ENCODE peak calls at places on chromosomes 12 and 14, in five cellular contexts. R, V, L, H and T are unnamed samples.

GRCh38 chr14:99318091-99318958 is 46.3 kb upstream of the BCL11B start:
- DNase-seq in L (no peak), R (peak; percentile 46), V (no peak), H (peak; percentile 41), T (no peak)

GRCh38 chr12:119938049-119938667 is 50.9 kb upstream of the BICDL1 start:
- DNase-seq in V (peak; percentile 57), H (peak; percentile 70), R (peak; percentile 87), L (peak; percentile 42), T (peak; percentile 67)

GRCh38 chr12:65517656-65518210 is 239.2 kb downstream of the MSRB3 start:
- DNase-seq in H (no peak), L (peak; percentile 58), R (no peak), V (no peak), T (no peak)

GRCh38 chr12:59036973-59037807 is 116.9 kb upstream of the LRIG3 start:
- DNase-seq in V (peak; percentile 86), L (no peak), R (no peak), H (no peak), T (no peak)

GRCh38 chr12:49346659-49347306 is at the start of gene DNAJC22:
- DNase-seq in H (peak; percentile 67), R (peak; percentile 77), V (no peak), L (no peak), T (no peak)

GRCh38 chr14:38794674-38795073 is 308.4 kb downstream of the SEC23A start:
- DNase-seq in V (no peak), R (no peak), H (no peak), L (no peak), T (no peak)

GRCh38 chr14:104099096-104100041 is 13.9 kb downstream of the ASPG start:
- DNase-seq in V (no peak), H (no peak), R (no peak), L (no peak), T (no peak)

GRCh38 chr12:122473543-122474323 is 27.0 kb downstream of the ZCCHC8 start:
- DNase-seq in H (no peak), V (peak; percentile 34), R (no peak), L (peak; percentile 30), T (no peak)

GRCh38 chr12:55815473-55815872 is 2.1 kb downstream of the SARNP start:
- DNase-seq in R (no peak), L (no peak), V (no peak), H (no peak), T (no peak)

GRCh38 chr12:55842681-55843429 is at the start of gene MMP19:
- DNase-seq in L (peak; percentile 39), H (peak; percentile 73), V (peak; percentile 91), R (no peak), T (no peak)

GRCh38 chr12:52195065-52195730 is 3.4 kb upstream of the KRT80 start:
- DNase-seq in H (no peak), R (no peak), V (no peak), L (peak; percentile 58), T (no peak)

GRCh38 chr12:48105321-48105866 is 485 bp downstream of the SENP1 start:
- DNase-seq in H (no peak), R (no peak), V (no peak), L (peak; percentile 19), T (no peak)

GRCh38 chr14:31886161-31886835 is 190.8 kb upstream of the ARHGAP5 start:
- DNase-seq in V (no peak), R (no peak), L (no peak), H (no peak), T (no peak)

GRCh38 chr14:93958567-93959238 is 17.7 kb downstream of the ASB2 start:
- DNase-seq in R (no peak), V (no peak), H (no peak), L (no peak), T (no peak)

GRCh38 chr14:100711117-100711462 is 15.6 kb upstream of the DLK1 start:
- DNase-seq in L (no peak), V (no peak), R (no peak), H (no peak), T (no peak)

GRCh38 chr12:115584156-115584555 is 693.3 kb downstream of the MED13L start:
- DNase-seq in H (no peak), R (no peak), L (no peak), V (no peak), T (no peak)

GRCh38 chr12:130434560-130434959 is 96.9 kb downstream of the PIWIL1 start:
- DNase-seq in L (no peak), R (no peak), H (peak; percentile 27), V (no peak), T (no peak)

GRCh38 chr12:107091989-107092641 is 1.2 kb downstream of the CRY1 start:
- DNase-seq in V (peak; percentile 99), L (peak; percentile 80), R (no peak), H (peak; percentile 73), T (peak; percentile 70)

GRCh38 chr14:66495214-66496098 is 9.3 kb downstream of the CCDC196 start:
- DNase-seq in H (peak; percentile 31), L (no peak), R (no peak), V (peak; percentile 68), T (peak; percentile 32)

GRCh38 chr12:89493650-89494302 is 30.8 kb downstream of the GALNT4 start:
- DNase-seq in L (no peak), H (no peak), R (no peak), V (no peak), T (no peak)

GRCh38 chr14:61315288-61315687 is 6.1 kb upstream of the PRKCH start:
- DNase-seq in R (no peak), H (no peak), V (no peak), L (no peak), T (no peak)

GRCh38 chr12:1593232-1594044 is 943 bp downstream of the FBXL14 start:
- DNase-seq in V (peak; percentile 47), R (peak; percentile 75), H (peak; percentile 75), L (peak; percentile 33), T (no peak)

GRCh38 chr12:110661337-110661972 is 27.5 kb downstream of the HVCN1 start:
- DNase-seq in R (no peak), V (no peak), L (no peak), H (no peak), T (no peak)

GRCh38 chr12:96420255-96420930 is 20.2 kb upstream of the CDK17 start:
- DNase-seq in L (peak; percentile 92), H (no peak), V (no peak), R (no peak), T (no peak)

GRCh38 chr14:26870096-26870495 is 272.3 kb upstream of the NOVA1 start:
- DNase-seq in H (no peak), V (no peak), R (no peak), L (no peak), T (no peak)
- H2BK12ac ChIP-seq in H (no peak overlapping the region), V (no peak overlapping the region), R (no peak overlapping the region), L (no peak overlapping the region), T (no peak overlapping the region)

DNA sequence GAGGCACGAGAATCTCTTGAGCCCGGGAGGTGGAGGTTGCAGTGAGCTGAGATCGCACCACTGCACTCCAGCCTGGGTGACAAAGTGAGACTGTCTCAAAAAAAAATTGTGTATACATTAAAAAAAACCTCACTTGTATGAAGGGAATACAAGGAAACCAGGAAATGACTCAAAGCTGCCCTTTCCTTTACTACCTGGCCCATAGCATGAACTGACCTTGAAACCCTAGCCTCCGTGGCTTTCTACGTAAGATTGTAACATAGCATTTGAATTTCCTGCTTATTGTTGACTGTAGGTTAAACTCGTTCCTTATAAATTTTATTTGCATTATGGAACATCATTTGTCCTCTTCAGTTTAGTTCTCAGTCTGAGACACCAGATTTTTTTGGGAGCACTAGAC is 9.1 kb upstream of the DDX47 start:
- DNase-seq in R (no peak), V (peak; percentile 43), L (no peak), H (no peak), T (no peak)
- H3K4ac ChIP-seq in R (no peak overlapping the region), V (no peak overlapping the region), L (no peak overlapping the region), H (no peak overlapping the region), T (no peak overlapping the region)

GRCh38 chr12:67663121-67663520 is 14.6 kb downstream of the DYRK2 start:
- DNase-seq in R (no peak), H (no peak), L (no peak), V (peak; percentile 94), T (no peak)
- H2BK12ac ChIP-seq in R (no peak overlapping the region), H (no peak overlapping the region), L (no peak overlapping the region), V (no peak overlapping the region), T (no peak overlapping the region)

DNA sequence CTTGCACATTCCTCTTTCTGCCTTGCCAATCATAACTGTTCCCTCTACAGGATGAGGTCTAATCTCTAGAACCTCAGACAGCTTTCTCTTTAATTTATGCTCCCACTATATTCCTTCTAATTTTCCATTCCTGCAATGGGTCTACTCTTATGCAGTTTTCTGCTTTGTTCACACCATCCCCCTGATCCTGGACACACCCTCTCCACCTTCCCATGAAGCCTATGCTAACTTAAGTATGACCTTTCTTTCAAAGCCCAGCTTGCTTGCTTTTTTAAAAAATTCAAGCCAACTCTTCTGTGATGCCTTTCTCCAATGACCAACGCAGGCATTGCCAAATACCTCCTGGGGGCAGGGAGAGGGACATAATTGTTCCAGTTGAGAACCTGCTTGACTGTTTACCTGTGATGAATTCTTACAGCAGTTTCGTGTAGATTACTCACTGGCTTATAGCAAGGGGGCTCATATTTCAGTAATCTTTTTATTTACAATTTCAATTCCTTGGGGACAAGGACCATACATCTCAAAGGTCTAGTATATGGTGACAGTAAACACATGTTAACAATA is 7.8 kb downstream of the SLC38A1 start:
- DNase-seq in R (no peak), H (no peak), V (no peak), L (peak; percentile 96), T (no peak)
- H3K4ac ChIP-seq in R (no peak overlapping the region), H (no peak overlapping the region), V (no peak overlapping the region), L (peak overlapping the region; percentile 33), T (no peak overlapping the region)

DNA sequence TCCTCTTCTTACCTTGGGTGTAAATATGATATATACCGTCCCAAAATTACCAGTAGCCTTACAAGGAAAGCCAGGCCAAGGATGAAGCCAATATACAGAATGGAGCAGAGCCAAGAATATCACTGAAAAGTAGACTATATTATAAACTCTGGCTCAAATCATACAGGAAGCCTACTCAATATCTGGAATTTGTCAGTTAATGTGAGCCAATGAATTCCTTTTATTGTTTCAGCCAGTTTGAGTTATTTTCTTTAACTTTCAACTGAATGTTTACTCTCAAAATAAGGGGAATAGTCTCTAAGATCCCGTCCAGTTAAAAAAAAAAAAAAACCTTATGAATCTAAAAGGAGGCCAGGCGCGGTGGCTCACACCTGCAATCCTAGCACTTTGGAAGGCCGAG is 9.8 kb upstream of the DENND5B start:
- DNase-seq in R (no peak), V (no peak), H (no peak), L (no peak), T (no peak)
- H2BK12ac ChIP-seq in R (no peak overlapping the region), V (no peak overlapping the region), H (no peak overlapping the region), L (no peak overlapping the region), T (no peak overlapping the region)

GRCh38 chr14:22865424-22866215 is 5.9 kb upstream of the LRP10 start:
- DNase-seq in V (no peak), L (no peak), H (peak; percentile 84), R (peak; percentile 87), T (no peak)
- H3K4ac ChIP-seq in V (no peak overlapping the region), L (no peak overlapping the region), H (no peak overlapping the region), R (no peak overlapping the region), T (no peak overlapping the region)

GRCh38 chr14:87233806-87234384 is 759.1 kb downstream of the GALC start:
- DNase-seq in L (no peak), H (no peak), R (no peak), V (no peak), T (no peak)
- H2BK12ac ChIP-seq in L (no peak overlapping the region), H (no peak overlapping the region), R (no peak overlapping the region), V (no peak overlapping the region), T (no peak overlapping the region)

GRCh38 chr12:124026755-124027745 is 54.0 kb downstream of the ZNF664 start:
- DNase-seq in L (no peak), R (peak; percentile 23), V (peak; percentile 92), H (peak; percentile 16), T (no peak)
- H3K4ac ChIP-seq in L (no peak overlapping the region), R (no peak overlapping the region), V (peak overlapping the region; percentile 41), H (no peak overlapping the region), T (no peak overlapping the region)

GRCh38 chr12:53414756-53415417 is 8.8 kb upstream of the AMHR2 start:
- DNase-seq in L (no peak), R (no peak), H (no peak), V (no peak), T (no peak)
- H2BK12ac ChIP-seq in L (no peak overlapping the region), R (no peak overlapping the region), H (no peak overlapping the region), V (no peak overlapping the region), T (no peak overlapping the region)